ENCODE peak calls at places on chromosomes 7 and 10, in five cellular contexts. U, Q, X, H and J are unnamed samples.

GRCh38 chr7:95886501-95887090 is 114.2 kb downstream of the DYNC1I1 start:
- DNase-seq in X (no peak), Q (no peak), H (peak), U (no peak), J (peak)

GRCh38 chr7:44454348-44454747 is 36.1 kb downstream of the NUDCD3 start:
- DNase-seq in Q (no peak), H (no peak), X (no peak), U (no peak), J (no peak)

GRCh38 chr7:101743995-101744360 is 73.4 kb upstream of the CUX1 start:
- DNase-seq in Q (no peak), X (no peak), H (no peak), U (no peak), J (no peak)

GRCh38 chr10:57986422-57986821 is 281.3 kb downstream of the IPMK start:
- DNase-seq in Q (no peak), U (no peak), X (no peak), H (no peak), J (no peak)

GRCh38 chr7:87164433-87164832 is 12.2 kb downstream of the DMTF1 start:
- DNase-seq in U (no peak), Q (no peak), H (no peak), X (no peak), J (no peak)

GRCh38 chr10:70578371-70578947 is 24.1 kb downstream of the PRF1 start:
- DNase-seq in U (no peak), H (peak), Q (no peak), X (no peak), J (no peak)

GRCh38 chr10:68154211-68154497 is 44.9 kb downstream of the MYPN start:
- DNase-seq in X (peak), Q (no peak), U (no peak), H (peak), J (no peak)

GRCh38 chr10:66925896-66926719 is at the start of gene LRRTM3:
- DNase-seq in X (peak), U (peak), Q (no peak), H (peak), J (peak)

GRCh38 chr10:4043897-4044296 is 258.9 kb upstream of the KLF6 start:
- DNase-seq in X (no peak), U (no peak), Q (no peak), H (no peak), J (no peak)

GRCh38 chr7:158828343-158829020 is 827 bp downstream of the ESYT2 start:
- DNase-seq in X (peak), H (peak), U (no peak), Q (no peak), J (no peak)

GRCh38 chr10:62384057-62384446 is 9.9 kb downstream of the ZNF365 start:
- DNase-seq in U (peak), X (no peak), Q (no peak), H (peak), J (no peak)

GRCh38 chr7:151389096-151389767 is 20.6 kb downstream of the WDR86 start:
- DNase-seq in H (no peak), U (no peak), X (no peak), Q (no peak), J (no peak)

GRCh38 chr10:4344544-4344994 is 481.4 kb upstream of the AKR1E2 start:
- DNase-seq in Q (no peak), U (peak), H (peak), X (peak), J (no peak)

GRCh38 chr7:112160130-112160770 is 45.9 kb downstream of the DOCK4 start:
- DNase-seq in Q (no peak), X (no peak), U (no peak), H (peak), J (peak)

GRCh38 chr10:59688921-59689351 is 20.7 kb downstream of the SLC16A9 start:
- DNase-seq in Q (no peak), X (no peak), U (no peak), H (no peak), J (no peak)

GRCh38 chr7:668958-669357 is 57.5 kb upstream of the DNAAF5 start:
- DNase-seq in U (no peak), X (no peak), Q (no peak), H (no peak), J (no peak)

GRCh38 chr10:112783653-112784426 is 166.2 kb upstream of the TCF7L2 start:
- DNase-seq in X (no peak), Q (no peak), H (no peak), U (no peak), J (no peak)

GRCh38 chr10:49367600-49367999 is 28.3 kb downstream of the DRGX start:
- DNase-seq in Q (no peak), X (no peak), H (no peak), U (no peak), J (no peak)

GRCh38 chr7:2452074-2452507 is 24.1 kb downstream of the GRIFIN start:
- DNase-seq in U (no peak), H (no peak), X (no peak), Q (no peak), J (no peak)

GRCh38 chr10:94235470-94235869 is 127.3 kb downstream of the NOC3L start:
- DNase-seq in Q (no peak), U (no peak), H (no peak), X (no peak), J (no peak)

GRCh38 chr10:30986027-30986672 is 45.5 kb downstream of the ZNF438 start:
- DNase-seq in Q (no peak), H (peak), U (no peak), X (no peak), J (no peak)

GRCh38 chr10:4708123-4708759 is 117.8 kb upstream of the AKR1E2 start:
- DNase-seq in U (no peak), Q (no peak), H (no peak), X (no peak), J (no peak)

GRCh38 chr7:113268757-113269156 is 150.4 kb upstream of the SMIM30 start:
- DNase-seq in X (no peak), Q (no peak), U (no peak), H (peak), J (no peak)

GRCh38 chr7:73985737-73986141 is 42.2 kb upstream of the ELN start:
- DNase-seq in H (no peak), U (no peak), Q (no peak), X (no peak), J (no peak)

GRCh38 chr7:82017334-82017943 is 247.6 kb upstream of the HGF start:
- DNase-seq in X (no peak), U (no peak), H (peak), Q (no peak), J (peak)